ENCODE peak calls at places on chromosomes 2 and 18, in six cellular contexts. J is endothelial cell; H is stimulated activated CD8-positive, alpha-beta memory T cell treated with anti-CD3 and anti-CD28 coated beads, Interleukin-4, amount 100 ng/mL, for 1 hour; K is non-pigmented ciliary epithelial cell; R is Daoy; F is HTR-8/SVneo. V is an unnamed sample.

GRCh38 chr2:46134531-46135229 is 162.5 kb upstream of the EPAS1 start:
- DNase-seq in H (no peak), K (no peak), F (no peak), J (no peak), R (no peak), V (no peak)

GRCh38 chr18:6948656-6949055 is 168.9 kb downstream of the LAMA1 start:
- DNase-seq in F (no peak), K (no peak), J (no peak), R (no peak), H (no peak), V (no peak)

GRCh38 chr2:241702155-241702404 is 241 bp downstream of the ING5 start:
- DNase-seq in H (peak; percentile 79), J (peak; percentile 89), K (no peak), R (peak; percentile 77), F (peak; percentile 74), V (no peak)

GRCh38 chr2:105631011-105631410 is 113.7 kb upstream of the NCK2 start:
- DNase-seq in K (no peak), H (no peak), J (no peak), R (no peak), F (no peak), V (no peak)

GRCh38 chr2:131521961-131522781 is 5.5 kb upstream of the CCDC74A start:
- DNase-seq in F (no peak), H (no peak), J (no peak), R (no peak), K (no peak), V (no peak)

GRCh38 chr18:6327895-6328623 is 86.7 kb downstream of the L3MBTL4 start:
- DNase-seq in K (no peak), H (no peak), J (no peak), R (no peak), F (no peak), V (no peak)

GRCh38 chr18:79315589-79315988 is 80.1 kb upstream of the NFATC1 start:
- DNase-seq in J (no peak), F (no peak), H (no peak), R (no peak), K (no peak), V (no peak)

GRCh38 chr18:66687635-66688034 is 83.7 kb upstream of the CDH19 start:
- DNase-seq in R (no peak), J (no peak), F (no peak), H (no peak), K (no peak), V (no peak)

GRCh38 chr2:189116984-189117383 is 62.6 kb downstream of the COL5A2 start:
- DNase-seq in H (no peak), K (no peak), F (no peak), R (no peak), J (no peak), V (no peak)

GRCh38 chr2:164719996-164720941 is 99.0 kb upstream of the GRB14 start:
- DNase-seq in K (peak; percentile 71), F (peak; percentile 49), R (no peak), J (no peak), H (no peak), V (no peak)

GRCh38 chr2:23794234-23794633 is 132.7 kb downstream of the ATAD2B start:
- DNase-seq in H (no peak), R (no peak), F (no peak), K (no peak), J (no peak), V (no peak)

V was measured in central memory CD8-positive, alpha-beta T cell.